ENCODE peak calls at places on chromosomes 13 and 19, in five cellular contexts. J is mesothelial cell of epicardium; T is CD4-positive, alpha-beta T cell; Z is stimulated activated naive CD8-positive, alpha-beta T cell treated with anti-CD3 and anti-CD28 coated beads, Interleukin-15, Interleukin-2, amounts not matched to agents 100 U/mL and 50 U/mL, for 24 hours; L is RWPE2. U is an unnamed sample.

GRCh38 chr19:5186293-5187050 is 154.1 kb downstream of the PTPRS start:
- DNase-seq in J (no peak), T (no peak), Z (no peak), L (no peak), U (no peak)

GRCh38 chr19:29576761-29577661 is 29.1 kb upstream of the POP4 start:
- DNase-seq in J (no peak), T (no peak), Z (peak), L (no peak), U (peak)

GRCh38 chr19:4310247-4311121 is 6.1 kb downstream of the FSD1 start:
- DNase-seq in J (no peak), T (no peak), Z (peak), L (no peak), U (no peak)

GRCh38 chr19:49916839-49917733 is 11.9 kb upstream of the ATF5 start:
- DNase-seq in J (no peak), T (no peak), Z (no peak), L (no peak), U (no peak)

GRCh38 chr19:35135389-35135909 is 590 bp upstream of the LGI4 start:
- DNase-seq in J (no peak), T (peak), Z (peak), L (no peak), U (peak)

GRCh38 chr13:43269037-43269476 is 245.7 kb downstream of the DNAJC15 start:
- DNase-seq in J (no peak), T (no peak), Z (no peak), L (peak), U (no peak)

GRCh38 chr13:34943675-34944634 is 1.9 kb downstream of the NBEA start:
- DNase-seq in J (no peak), T (no peak), Z (no peak), L (no peak), U (peak)

GRCh38 chr13:114146629-114147028 is 14.2 kb upstream of the RASA3 start:
- DNase-seq in J (no peak), T (peak), Z (peak), L (peak), U (no peak)

GRCh38 chr19:17873661-17874422 is 2.1 kb downstream of the SLC5A5 start:
- DNase-seq in J (no peak), T (peak), Z (peak), L (no peak), U (peak)

GRCh38 chr19:8209965-8210659 is 942 bp downstream of the CERS4 start:
- DNase-seq in J (no peak), T (no peak), Z (peak), L (no peak), U (peak)

GRCh38 chr13:44543424-44543823 is 32.7 kb downstream of the TSC22D1 start:
- DNase-seq in J (no peak), T (no peak), Z (no peak), L (no peak), U (no peak)

GRCh38 chr13:51764184-51765141 is 39.5 kb downstream of the DHRS12 start:
- DNase-seq in J (no peak), T (peak), Z (peak), L (no peak), U (peak)

GRCh38 chr19:48506138-48506733 is 5.4 kb downstream of the LMTK3 start:
- DNase-seq in J (no peak), T (no peak), Z (no peak), L (no peak), U (peak)

GRCh38 chr19:13781547-13781946 is 7.3 kb downstream of the C19orf53 start:
- DNase-seq in J (no peak), T (no peak), Z (no peak), L (no peak), U (no peak)

GRCh38 chr13:97946951-97947588 is 6.4 kb upstream of the IPO5 start:
- DNase-seq in J (no peak), T (no peak), Z (no peak), L (peak), U (no peak)

GRCh38 chr13:36992362-36992761 is 6.8 kb downstream of the ALG5 start:
- DNase-seq in J (no peak), T (no peak), Z (no peak), L (no peak), U (no peak)